ENCODE peak calls at places on chromosomes 4 and X, in nine cellular contexts. Q, K, X, W, J, Y, E, D and O are unnamed samples. For H3K27me3, the result is how much of the 10 kb centered on the place peaks cover.

GRCh38 chr4:82957045-82957444 is 53.6 kb downstream of the LIN54 start:
- DNase-seq in Q (no peak), K (no peak), X (no peak), W (no peak), J (no peak), Y (peak), E (no peak), D (no peak), O (no peak)

GRCh38 chr4:153781717-153782416 is 7.0 kb downstream of the SFRP2 start:
- DNase-seq in Q (no peak), K (no peak), X (no peak), W (no peak), J (no peak), Y (no peak), E (no peak), D (no peak), O (no peak)

GRCh38 chr4:145954924-145955339 is 16.3 kb upstream of the ZNF827 start:
- DNase-seq in Q (no peak), K (peak), X (peak), W (peak), J (peak), Y (no peak), E (no peak), D (no peak), O (no peak)

GRCh38 chr4:83356899-83357661 is 22.4 kb upstream of the HPSE start:
- DNase-seq in Q (no peak), K (no peak), X (no peak), W (peak), J (no peak), Y (no peak), E (no peak), D (no peak), O (no peak)

GRCh38 chr4:184907216-184907615 is 81.4 kb upstream of the ACSL1 start:
- DNase-seq in Q (no peak), K (no peak), X (no peak), W (no peak), J (no peak), Y (no peak), E (no peak), D (no peak), O (no peak)

GRCh38 chr4:85514117-85514516 is 39.2 kb downstream of the ARHGAP24 start:
- DNase-seq in Q (no peak), K (no peak), X (no peak), W (no peak), J (no peak), Y (no peak), E (no peak), D (no peak), O (no peak)

GRCh38 chrX:6685489-6685888 is 150.6 kb upstream of the VCX3A start:
- DNase-seq in Q (no peak), K (no peak), X (no peak), W (no peak), J (peak), Y (no peak), E (no peak), D (no peak), O (no peak)

GRCh38 chr4:131603705-131604104 is 1545.4 kb upstream of the PCDH10 start:
- DNase-seq in Q (no peak), K (no peak), X (no peak), W (no peak), J (no peak), Y (no peak), E (no peak), D (no peak), O (no peak)

GRCh38 chr4:179415016-179415841 is 1973.0 kb upstream of the AGA start:
- DNase-seq in Q (no peak), K (no peak), X (no peak), W (no peak), J (no peak), Y (no peak), E (no peak), D (no peak), O (no peak)

GRCh38 chrX:151098996-151099395 is 77.4 kb upstream of the GPR50 start:
- DNase-seq in Q (no peak), K (no peak), X (peak), W (no peak), J (no peak), Y (no peak), E (no peak), D (no peak), O (no peak)

GRCh38 chr4:174713181-174713580 is 115.9 kb downstream of the GLRA3 start:
- DNase-seq in Q (no peak), K (no peak), X (no peak), W (no peak), J (no peak), Y (no peak), E (no peak), D (no peak), O (no peak)

GRCh38 chrX:13469963-13470679 is 99.3 kb upstream of the EGFL6 start:
- DNase-seq in Q (no peak), K (no peak), X (no peak), W (no peak), J (no peak), Y (no peak), E (no peak), D (no peak), O (no peak)

GRCh38 chrX:8731579-8732395 is at the start of gene ANOS1:
- DNase-seq in Q (peak), K (peak), X (no peak), W (no peak), J (no peak), Y (peak), E (no peak), D (no peak), O (no peak)

GRCh38 chr4:40848251-40848650 is 98.5 kb downstream of the NSUN7 start:
- DNase-seq in Q (no peak), K (no peak), X (no peak), W (no peak), J (no peak), Y (no peak), E (no peak), D (no peak), O (no peak)

GRCh38 chrX:112147206-112147605 is 64.6 kb upstream of the TRPC5 start:
- DNase-seq in Q (no peak), K (no peak), X (peak), W (no peak), J (no peak), Y (peak), E (no peak), D (peak), O (no peak)

GRCh38 chr4:100848865-100849264 is 331.0 kb upstream of the EMCN start:
- DNase-seq in Q (no peak), K (no peak), X (no peak), W (peak), J (no peak), Y (no peak), E (no peak), D (no peak), O (no peak)

GRCh38 chr4:177147668-177148067 is 162.0 kb upstream of the NEIL3 start:
- DNase-seq in Q (no peak), K (no peak), X (no peak), W (no peak), J (no peak), Y (no peak), E (no peak), D (no peak), O (no peak)

GRCh38 chr4:90215286-90215685 is 88.1 kb downstream of the CCSER1 start:
- DNase-seq in Q (no peak), K (no peak), X (no peak), W (no peak), J (no peak), Y (peak), E (no peak), D (no peak), O (no peak)

GRCh38 chr4:37922323-37922722 is 31.4 kb downstream of the TBC1D1 start:
- DNase-seq in Q (no peak), K (no peak), X (no peak), W (no peak), J (no peak), Y (no peak), E (no peak), D (no peak), O (no peak)

GRCh38 chrX:114134465-114134864 is 449.4 kb upstream of the HTR2C start:
- DNase-seq in Q (no peak), K (no peak), X (no peak), W (peak), J (no peak), Y (no peak), E (no peak), D (no peak), O (no peak)

GRCh38 chrX:67545772-67546495 is 2.1 kb downstream of the AR start:
- DNase-seq in Q (peak), K (peak), X (no peak), W (no peak), J (no peak), Y (no peak), E (peak), D (no peak), O (no peak)

GRCh38 chrX:39643533-39643932 is 454.2 kb downstream of the BCOR start:
- DNase-seq in Q (no peak), K (no peak), X (no peak), W (no peak), J (no peak), Y (no peak), E (no peak), D (no peak), O (no peak)

GRCh38 chr4:185282968-185283367 is 73.6 kb downstream of the SNX25 start:
- DNase-seq in Q (no peak), K (no peak), X (no peak), W (no peak), J (no peak), Y (no peak), E (no peak), D (no peak), O (no peak)

GRCh38 chr4:86595426-86595805 is 1.3 kb downstream of the PTPN13 start:
- DNase-seq in Q (no peak), K (no peak), X (no peak), W (peak), J (no peak), Y (no peak), E (no peak), D (no peak), O (no peak)

GRCh38 chrX:114338870-114339269 is 245.0 kb upstream of the HTR2C start:
- DNase-seq in Q (no peak), K (no peak), X (no peak), W (no peak), J (no peak), Y (no peak), E (no peak), D (no peak), O (no peak)

GRCh38 chrX:133881893-133882292 is 103.5 kb downstream of the GPC3 start:
- DNase-seq in Q (no peak), K (no peak), X (no peak), W (no peak), J (no peak), Y (no peak), E (no peak), D (no peak), O (no peak)

GRCh38 chr4:110197421-110198398 is 705 bp downstream of the ELOVL6 start:
- DNase-seq in Q (peak), K (peak), X (peak), W (no peak), J (peak), Y (peak), E (no peak), D (no peak), O (no peak)

GRCh38 chr4:10024303-10024702 is 3.0 kb upstream of the SLC2A9 start:
- DNase-seq in Q (no peak), K (no peak), X (no peak), W (no peak), J (no peak), Y (no peak), E (peak), D (no peak), O (no peak)

GRCh38 chr4:85928775-85929585 is 430.9 kb downstream of the MAPK10 start:
- DNase-seq in Q (no peak), K (peak), X (no peak), W (no peak), J (peak), Y (no peak), E (no peak), D (no peak), O (no peak)

GRCh38 chr4:82268050-82268825 is 105.6 kb downstream of the HNRNPD start:
- DNase-seq in Q (no peak), K (peak), X (peak), W (peak), J (peak), Y (peak), E (no peak), D (no peak), O (peak)

GRCh38 chr4:2812985-2813384 is 20.1 kb downstream of the SH3BP2 start:
- DNase-seq in Q (no peak), K (no peak), X (no peak), W (no peak), J (no peak), Y (no peak), E (no peak), D (no peak), O (no peak)

GRCh38 chrX:63250253-63250868 is 100.8 kb downstream of the SPIN4 start:
- DNase-seq in Q (no peak), K (peak), X (peak), W (peak), J (peak), Y (peak), E (no peak), D (peak), O (no peak)

GRCh38 chrX:9612146-9612505 is 147.3 kb downstream of the TBL1X start:
- DNase-seq in Q (no peak), K (no peak), X (no peak), W (no peak), J (no peak), Y (no peak), E (no peak), D (no peak), O (no peak)

GRCh38 chrX:3518870-3519269 is 172.4 kb upstream of the MXRA5 start:
- DNase-seq in Q (no peak), K (no peak), X (peak), W (peak), J (peak), Y (no peak), E (no peak), D (no peak), O (peak)

GRCh38 chrX:18887177-18887820 is 96.6 kb downstream of the PHKA2 start:
- DNase-seq in Q (peak), K (no peak), X (no peak), W (no peak), J (peak), Y (no peak), E (no peak), D (no peak), O (peak)

GRCh38 chr4:46649390-46649789 is 259.5 kb upstream of the GABRA2 start:
- DNase-seq in Q (no peak), K (no peak), X (no peak), W (no peak), J (no peak), Y (no peak), E (no peak), D (no peak), O (no peak)

GRCh38 chrX:44938111-44938510 is 65.1 kb downstream of the KDM6A start:
- DNase-seq in Q (no peak), K (no peak), X (no peak), W (no peak), J (no peak), Y (no peak), E (no peak), D (no peak), O (no peak)

GRCh38 chrX:26747877-26748276 is 531.9 kb downstream of the MAGEB5 start:
- DNase-seq in Q (peak), K (no peak), X (no peak), W (no peak), J (no peak), Y (no peak), E (no peak), D (no peak), O (no peak)

DNA sequence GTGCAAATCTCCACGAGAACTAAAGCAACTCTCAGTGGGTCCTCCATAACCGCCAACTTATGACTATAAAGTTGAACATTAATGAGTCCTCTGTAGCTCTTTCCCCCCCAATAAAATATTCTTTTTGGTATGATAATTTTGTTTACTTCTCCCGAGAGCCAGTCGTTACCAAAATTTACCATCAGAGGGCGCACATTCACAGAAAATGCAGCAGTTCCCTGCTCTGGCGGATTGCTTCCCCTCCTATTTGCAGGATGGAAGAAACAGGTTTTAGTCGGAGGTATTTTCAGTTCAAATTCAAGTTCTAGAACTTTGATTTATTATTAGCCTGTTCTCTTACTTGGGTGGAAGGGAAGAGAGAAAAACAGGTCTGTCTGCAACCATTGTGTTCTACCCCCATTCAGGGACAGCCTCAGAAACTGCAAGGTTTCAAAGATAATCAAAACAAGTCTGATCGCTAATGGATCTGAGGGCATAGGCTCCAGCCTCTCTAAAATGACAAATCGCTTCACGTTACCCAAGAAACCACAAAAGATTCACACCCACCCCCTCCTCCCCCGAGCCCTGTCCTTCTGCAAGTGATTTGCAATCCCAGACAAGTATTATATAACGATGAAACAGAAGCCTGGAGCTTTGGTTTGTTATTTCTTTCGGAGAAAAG is 263.7 kb upstream of the RPS6KA3 start:
- DNase-seq in Q (no peak), K (peak), X (peak), W (peak), J (peak), Y (peak), E (no peak), D (peak), O (peak)
- H3K4me3 ChIP-seq in Q (no peak), K (no peak), X (no peak), W (no peak), J (no peak), Y (no peak), E (no peak), D (no peak), O (peak)

GRCh38 chr4:32735856-32736590 is 2015.9 kb downstream of the PCDH7 start:
- DNase-seq in Q (no peak), K (no peak), X (no peak), W (no peak), J (no peak), Y (no peak), E (no peak), D (no peak), O (no peak)
- H3K27ac ChIP-seq in Q (no peak), K (no peak), X (no peak), W (no peak), J (no peak), Y (no peak), E (no peak), D (no peak), O (no peak)

GRCh38 chr4:1506956-1507721 is 100.9 kb upstream of the NKX1-1 start:
- DNase-seq in Q (no peak), K (no peak), X (no peak), W (no peak), J (no peak), Y (no peak), E (peak), D (no peak), O (no peak)

GRCh38 chr4:1509366-1509765 is 103.1 kb upstream of the NKX1-1 start:
- DNase-seq in Q (peak), K (peak), X (no peak), W (no peak), J (no peak), Y (no peak), E (no peak), D (no peak), O (no peak)

GRCh38 chr4:1505511-1506451 is 99.5 kb upstream of the NKX1-1 start:
- DNase-seq in Q (peak), K (no peak), X (no peak), W (no peak), J (no peak), Y (no peak), E (no peak), D (no peak), O (no peak)

GRCh38 chr4:1510931-1511330 is 104.7 kb upstream of the NKX1-1 start:
- DNase-seq in Q (peak), K (no peak), X (no peak), W (no peak), J (no peak), Y (no peak), E (no peak), D (no peak), O (no peak)

GRCh38 chr4:1508161-1509160 is 102.2 kb upstream of the NKX1-1 start:
- DNase-seq in Q (peak), K (peak), X (no peak), W (no peak), J (no peak), Y (no peak), E (peak), D (no peak), O (no peak)
- H3K27me3 ChIP-seq in Q (under half), K (under half), X (under half), W (under half), J (under half), Y (under half), E (half or more), D (under half), O (under half)

GRCh38 chr4:8198206-8198905 is 734 bp upstream of the SH3TC1 start:
- DNase-seq in Q (no peak), K (peak), X (no peak), W (no peak), J (peak), Y (no peak), E (no peak), D (no peak), O (no peak)

GRCh38 chr4:8200302-8200975 is 1.3 kb downstream of the SH3TC1 start:
- DNase-seq in Q (no peak), K (peak), X (peak), W (no peak), J (no peak), Y (no peak), E (no peak), D (no peak), O (peak)

GRCh38 chr4:8197521-8197920 is 1.6 kb upstream of the SH3TC1 start:
- DNase-seq in Q (no peak), K (no peak), X (no peak), W (no peak), J (no peak), Y (no peak), E (no peak), D (no peak), O (no peak)

GRCh38 chr4:8199594-8200301 is 658 bp downstream of the SH3TC1 start:
- DNase-seq in Q (no peak), K (peak), X (no peak), W (no peak), J (no peak), Y (peak), E (no peak), D (no peak), O (no peak)

DNA sequence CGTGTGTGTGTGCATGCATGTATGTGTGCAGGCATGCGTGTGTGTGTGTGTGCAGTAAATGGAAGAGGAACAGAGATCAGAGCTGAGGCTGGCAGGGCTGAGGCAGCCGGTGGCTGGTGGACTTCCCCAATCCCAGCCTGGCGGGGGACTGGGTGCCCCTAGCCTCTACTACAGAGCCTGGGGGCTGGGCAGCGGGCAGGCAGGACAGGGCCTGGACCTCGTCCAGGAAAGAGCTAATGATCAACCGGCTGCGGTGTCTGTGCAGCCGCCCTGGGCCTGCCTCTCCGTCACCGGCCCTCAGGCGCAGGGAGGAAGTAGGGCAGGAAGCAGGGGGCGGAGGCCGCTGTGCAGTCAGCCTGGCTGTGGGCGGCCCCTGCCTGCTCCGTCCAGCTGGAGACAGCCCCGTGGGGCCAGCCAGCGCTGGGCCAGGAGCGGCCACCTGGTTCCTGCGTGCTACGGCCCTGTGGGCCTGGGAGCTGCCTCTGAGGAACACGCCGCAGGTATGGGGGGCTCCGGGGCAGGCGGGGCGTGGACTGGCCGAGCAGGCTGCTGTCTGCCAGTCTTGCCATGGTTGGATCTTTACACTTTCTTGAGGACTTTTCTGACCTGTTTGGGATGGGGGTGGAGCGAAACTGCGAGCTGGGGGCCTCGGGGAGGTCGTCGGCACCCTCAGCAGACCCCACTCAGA is at the start of gene SH3TC1:
- DNase-seq in Q (peak), K (peak), X (peak), W (peak), J (peak), Y (peak), E (peak), D (no peak), O (peak)
- H3K4me3 ChIP-seq in Q (no peak), K (peak), X (peak), W (peak), J (peak), Y (peak), E (peak), D (no peak), O (peak)

DNA sequence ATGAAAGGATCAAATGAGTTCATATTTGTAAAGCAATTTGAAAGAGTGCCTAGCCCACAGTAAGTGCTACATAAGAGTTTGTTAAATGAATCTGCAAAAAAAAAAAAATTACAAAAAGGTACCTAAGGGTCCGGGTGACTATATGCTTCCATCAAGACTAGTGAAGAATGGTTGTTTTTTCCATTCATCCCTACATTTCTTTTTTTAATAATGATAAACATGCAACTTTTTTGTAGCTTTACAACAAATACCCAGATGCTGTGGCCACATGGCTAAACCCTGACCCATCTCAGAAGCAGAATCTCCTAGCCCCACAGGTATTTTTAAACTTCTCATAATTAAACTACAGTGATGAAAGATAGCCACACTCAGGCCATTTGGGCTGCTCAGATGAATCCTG is 4.3 kb downstream of the SPP1 start:
- DNase-seq in Q (no peak), K (no peak), X (no peak), W (no peak), J (no peak), Y (no peak), E (no peak), D (no peak), O (no peak)
- H3K27ac ChIP-seq in Q (no peak), K (no peak), X (no peak), W (no peak), J (no peak), Y (no peak), E (no peak), D (no peak), O (no peak)